ENCODE peak calls at places on chromosomes 7 and 10, in seven cellular contexts. E is K562, S is upper lobe of right lung, L is IMR-90, F is OCI-LY7, M is lower lobe of right lung, D is heart left ventricle. Q is an unnamed sample. For H3K9me3, the result is how much of the 10 kb centered on the place peaks cover.

GRCh38 chr7:50217961-50218360 is 86.6 kb upstream of the IKZF1 start:
- DNase-seq in E (no peak), S (no peak), L (no peak), F (no peak), M (no peak), D (no peak), Q (no peak)

GRCh38 chr7:151658778-151659177 is 139.1 kb upstream of the RHEB start:
- DNase-seq in E (no peak), S (no peak), L (peak), F (no peak), M (no peak), D (no peak), Q (no peak)

GRCh38 chr7:114138587-114138986 is 219.8 kb upstream of the PPP1R3A start:
- DNase-seq in E (no peak), S (no peak), L (no peak), F (no peak), M (no peak), D (no peak), Q (no peak)

GRCh38 chr10:63064706-63065105 is 68.4 kb upstream of the NRBF2 start:
- DNase-seq in E (no peak), S (no peak), L (no peak), F (no peak), M (no peak), D (no peak), Q (no peak)

GRCh38 chr7:29328811-29329210 is 134.2 kb downstream of the CHN2 start:
- DNase-seq in E (no peak), S (no peak), L (no peak), F (no peak), M (no peak), D (no peak), Q (no peak)

GRCh38 chr10:62681211-62681940 is 123.1 kb upstream of the ADO start:
- DNase-seq in E (no peak), S (no peak), L (no peak), F (peak), M (peak), D (no peak), Q (peak)

GRCh38 chr10:131722525-131723264 is 178.1 kb upstream of the PPP2R2D start:
- DNase-seq in E (no peak), S (peak), L (no peak), F (no peak), M (no peak), D (no peak), Q (peak)

GRCh38 chr7:36944843-36945242 is 220.5 kb upstream of the AOAH start:
- DNase-seq in E (no peak), S (no peak), L (no peak), F (no peak), M (no peak), D (no peak), Q (no peak)

GRCh38 chr10:43421201-43421507 is 12.2 kb upstream of the HNRNPF start:
- DNase-seq in E (no peak), S (no peak), L (no peak), F (no peak), M (no peak), D (no peak), Q (no peak)

GRCh38 chr10:124703372-124703771 is 40.8 kb downstream of the FAM53B start:
- DNase-seq in E (no peak), S (no peak), L (no peak), F (no peak), M (no peak), D (no peak), Q (peak)
- H3K27ac ChIP-seq in E (no peak), S (peak), L (no peak), F (peak), M (peak), D (peak), Q (peak)

GRCh38 chr7:157863906-157864810 is 527.4 kb downstream of the DNAJB6 start:
- DNase-seq in E (no peak), S (no peak), L (no peak), F (no peak), M (no peak), D (no peak), Q (peak)
- H3K9me3 ChIP-seq in E (under half), S (under half), L (half or more), F (under half), M (under half), D (under half), Q (under half)

GRCh38 chr7:30467275-30467674 is 11.3 kb downstream of the NOD1 start:
- DNase-seq in E (no peak), S (no peak), L (no peak), F (peak), M (no peak), D (no peak), Q (no peak)
- H3K27ac ChIP-seq in E (no peak), S (no peak), L (no peak), F (no peak), M (peak), D (no peak), Q (peak)

DNA sequence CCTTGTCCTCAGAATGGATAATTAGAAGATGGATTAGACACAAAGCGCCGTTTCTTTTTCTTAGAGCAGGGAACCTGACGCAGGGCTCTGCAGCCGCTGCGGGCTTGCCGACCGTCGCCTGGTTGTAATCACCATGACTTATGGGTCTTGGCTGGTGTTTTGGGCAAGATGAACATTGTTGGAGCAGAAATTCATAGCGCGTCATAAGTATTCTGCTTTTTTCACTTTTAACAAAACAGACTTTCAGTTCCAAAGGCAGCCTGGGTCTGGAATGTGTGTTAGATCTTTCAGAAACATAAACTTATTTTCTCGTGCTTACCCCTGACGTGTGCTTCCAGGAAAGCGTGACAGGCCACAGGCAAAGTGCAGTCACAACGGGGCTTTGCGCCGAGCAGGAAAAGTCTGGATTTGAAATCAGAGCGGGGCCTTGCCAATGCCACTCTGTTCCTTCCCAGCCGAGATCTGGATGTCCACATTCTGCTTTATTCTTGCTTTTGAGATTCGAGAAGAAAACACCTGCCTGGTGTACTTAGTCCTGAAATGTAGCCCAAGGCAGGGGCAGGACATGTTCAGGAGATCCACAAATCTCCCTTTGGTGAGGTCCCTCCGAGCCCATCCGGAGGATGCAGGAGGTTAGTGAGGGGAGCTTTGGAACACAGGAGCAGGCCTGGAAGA is 49.3 kb upstream of the EBF3 start:
- DNase-seq in E (no peak), S (no peak), L (no peak), F (no peak), M (no peak), D (no peak), Q (no peak)
- H3K9me3 ChIP-seq in E (under half), S (under half), L (under half), F (under half), M (under half), D (under half), Q (under half)

GRCh38 chr7:106862317-106863183 is 2.5 kb upstream of the PIK3CG start:
- DNase-seq in E (peak), S (no peak), L (peak), F (no peak), M (no peak), D (no peak), Q (no peak)

GRCh38 chr7:106863216-106863997 is 1.7 kb upstream of the PIK3CG start:
- DNase-seq in E (peak), S (no peak), L (no peak), F (no peak), M (no peak), D (no peak), Q (no peak)

GRCh38 chr7:106866298-106867281 is 1.5 kb downstream of the PIK3CG start:
- DNase-seq in E (peak), S (no peak), L (no peak), F (peak), M (no peak), D (no peak), Q (no peak)

GRCh38 chr7:106865130-106866115 is at the start of gene PIK3CG:
- DNase-seq in E (peak), S (no peak), L (no peak), F (peak), M (no peak), D (no peak), Q (no peak)

DNA sequence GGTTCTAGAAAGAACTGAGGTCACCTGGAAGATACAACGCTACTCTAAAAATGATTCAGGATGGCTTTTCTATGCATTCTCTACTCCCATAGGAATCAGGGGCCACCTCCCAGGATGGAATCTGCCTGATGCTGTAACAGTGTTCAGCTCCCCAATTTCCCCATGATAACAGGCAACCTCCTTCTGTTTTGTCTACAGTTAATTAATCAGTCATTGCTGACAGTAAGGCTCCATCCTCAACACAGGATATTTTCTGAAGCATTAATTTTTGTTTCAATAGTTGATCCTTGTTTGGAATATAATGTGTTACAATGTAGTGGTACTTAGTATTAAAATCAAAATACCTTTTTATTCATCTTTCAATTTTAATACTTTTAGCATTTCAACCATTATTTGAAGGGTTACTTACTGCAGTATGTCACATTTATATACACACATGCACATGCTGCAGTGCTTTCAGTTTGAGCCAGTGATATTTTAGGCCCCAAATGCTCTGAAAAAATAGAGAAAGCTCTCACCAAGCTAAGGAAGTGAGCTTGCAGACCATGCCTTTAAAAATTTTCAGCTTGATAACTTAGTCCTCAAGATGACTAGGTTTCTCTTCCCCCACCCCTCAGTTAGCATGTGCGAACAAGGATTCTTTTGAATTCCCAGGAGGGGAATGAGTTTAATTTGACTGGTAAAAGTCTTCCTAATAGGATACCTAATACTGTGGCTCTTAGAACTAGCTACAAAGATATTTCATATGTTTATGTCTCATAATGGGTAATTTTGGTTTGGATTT is 592 bp upstream of the PIK3CG start:
- DNase-seq in E (peak), S (no peak), L (no peak), F (peak), M (no peak), D (no peak), Q (no peak)
- H3K27ac ChIP-seq in E (peak), S (peak), L (no peak), F (peak), M (peak), D (peak), Q (peak)

GRCh38 chr10:37758074-37758473 is 99.3 kb downstream of the ZNF248 start:
- DNase-seq in E (no peak), S (no peak), L (no peak), F (no peak), M (no peak), D (no peak), Q (no peak)
- H3K9me3 ChIP-seq in E (under half), S (under half), L (under half), F (under half), M (under half), D (under half), Q (half or more)

GRCh38 chr10:48710647-48711046 is 26.0 kb downstream of the WDFY4 start:
- DNase-seq in E (no peak), S (no peak), L (no peak), F (no peak), M (no peak), D (peak), Q (no peak)

GRCh38 chr10:48708144-48708543 is 23.5 kb downstream of the WDFY4 start:
- DNase-seq in E (no peak), S (no peak), L (peak), F (no peak), M (no peak), D (peak), Q (no peak)

GRCh38 chr10:48716393-48716792 is 31.7 kb downstream of the WDFY4 start:
- DNase-seq in E (no peak), S (no peak), L (no peak), F (no peak), M (no peak), D (no peak), Q (no peak)

GRCh38 chr10:48713966-48714618 is 29.4 kb downstream of the WDFY4 start:
- DNase-seq in E (no peak), S (no peak), L (no peak), F (no peak), M (no peak), D (no peak), Q (no peak)

GRCh38 chr10:48711830-48712229 is 27.2 kb downstream of the WDFY4 start:
- DNase-seq in E (no peak), S (no peak), L (no peak), F (no peak), M (no peak), D (no peak), Q (no peak)
- H3K27ac ChIP-seq in E (no peak), S (no peak), L (no peak), F (no peak), M (no peak), D (peak), Q (no peak)

Q was measured in spleen.